ENCODE peak calls at places on chromosomes 7 and 10, in four cellular contexts. B is brain microvascular endothelial cell, E is bronchial epithelial cell, M is OCI-LY7. I is an unnamed sample.
A peak's percentile ranks its signal among the peaks of the same experiment; 100 is the strongest.

GRCh38 chr7:117158941-117159705 is 163.7 kb downstream of the WNT2 start:
- DNase-seq in B (no peak), M (no peak), E (no peak), I (no peak)

GRCh38 chr7:126856691-126857291 is 395.9 kb downstream of the GRM8 start:
- DNase-seq in M (peak; percentile 19), B (no peak), E (peak; percentile 35), I (no peak)

GRCh38 chr10:8159628-8160165 is 105.2 kb downstream of the GATA3 start:
- DNase-seq in E (peak; percentile 38), M (no peak), B (no peak), I (no peak)

GRCh38 chr7:55032069-55032699 is 13.4 kb downstream of the EGFR start:
- DNase-seq in E (no peak), M (no peak), B (no peak), I (no peak)

GRCh38 chr7:120842131-120842621 is 15.8 kb downstream of the TSPAN12 start:
- DNase-seq in E (peak; percentile 39), B (no peak), M (no peak), I (no peak)

GRCh38 chr7:20858913-20859312 is 72.2 kb upstream of the SP8 start:
- DNase-seq in E (no peak), M (no peak), B (no peak), I (no peak)

GRCh38 chr10:108631332-108631731 is 1292.0 kb downstream of the XPNPEP1 start:
- DNase-seq in E (no peak), M (peak; percentile 47), B (no peak), I (peak; percentile 43)

GRCh38 chr7:44959956-44960640 is 18.7 kb downstream of the MYO1G start:
- DNase-seq in E (no peak), B (no peak), M (no peak), I (no peak)

GRCh38 chr10:87868277-87868676 is 4.9 kb downstream of the PTEN start:
- DNase-seq in B (no peak), E (no peak), M (no peak), I (no peak)

GRCh38 chr7:50632561-50633413 is 67.6 kb upstream of the DDC start:
- DNase-seq in E (peak; percentile 45), M (peak; percentile 55), B (peak; percentile 61), I (peak; percentile 63)

GRCh38 chr7:138434458-138435093 is 25.5 kb upstream of the TRIM24 start:
- DNase-seq in M (no peak), E (no peak), B (no peak), I (no peak)

GRCh38 chr10:60254776-60255175 is 134.9 kb downstream of the ANK3 start:
- DNase-seq in E (no peak), B (no peak), M (no peak), I (no peak)

GRCh38 chr10:118241229-118242137 is 100.6 kb downstream of the FAM204A start:
- DNase-seq in E (peak; percentile 73), B (peak; percentile 76), M (peak; percentile 60), I (peak; percentile 21)

GRCh38 chr7:7992502-7992901 is 23.9 kb downstream of the GLCCI1 start:
- DNase-seq in M (peak; percentile 23), E (no peak), B (no peak), I (no peak)

GRCh38 chr7:19106308-19107141 is 10.9 kb downstream of the TWIST1 start:
- DNase-seq in M (no peak), E (no peak), B (no peak), I (no peak)

GRCh38 chr10:70872281-70872680 is 16.1 kb downstream of the PCBD1 start:
- DNase-seq in B (no peak), E (no peak), M (no peak), I (no peak)

GRCh38 chr7:22639400-22639799 is 87.6 kb upstream of the IL6 start:
- DNase-seq in M (no peak), E (no peak), B (no peak), I (no peak)

GRCh38 chr10:1734288-1734687 is 3.0 kb downstream of the ADARB2 start:
- DNase-seq in B (no peak), E (no peak), M (no peak), I (no peak)

GRCh38 chr7:4690953-4691856 is 9.1 kb downstream of the FOXK1 start:
- DNase-seq in B (no peak), M (no peak), E (peak; percentile 28), I (no peak)

GRCh38 chr10:33183658-33184057 is 150.8 kb downstream of the NRP1 start:
- DNase-seq in M (no peak), B (no peak), E (no peak), I (no peak)

GRCh38 chr10:47415520-47416304 is 31.6 kb upstream of the ZNF488 start:
- DNase-seq in B (no peak), M (no peak), E (no peak), I (no peak)

GRCh38 chr10:5547934-5548660 is 23.3 kb downstream of the CALML3 start:
- DNase-seq in M (no peak), E (peak; percentile 82), B (no peak), I (no peak)

GRCh38 chr7:155921804-155922506 is 109.7 kb upstream of the SHH start:
- DNase-seq in M (no peak), B (no peak), E (peak; percentile 87), I (no peak)

GRCh38 chr7:76302299-76303056 is at the start of gene HSPB1:
- DNase-seq in B (peak; percentile 86), E (peak; percentile 85), M (peak; percentile 86), I (peak; percentile 80)

DNA sequence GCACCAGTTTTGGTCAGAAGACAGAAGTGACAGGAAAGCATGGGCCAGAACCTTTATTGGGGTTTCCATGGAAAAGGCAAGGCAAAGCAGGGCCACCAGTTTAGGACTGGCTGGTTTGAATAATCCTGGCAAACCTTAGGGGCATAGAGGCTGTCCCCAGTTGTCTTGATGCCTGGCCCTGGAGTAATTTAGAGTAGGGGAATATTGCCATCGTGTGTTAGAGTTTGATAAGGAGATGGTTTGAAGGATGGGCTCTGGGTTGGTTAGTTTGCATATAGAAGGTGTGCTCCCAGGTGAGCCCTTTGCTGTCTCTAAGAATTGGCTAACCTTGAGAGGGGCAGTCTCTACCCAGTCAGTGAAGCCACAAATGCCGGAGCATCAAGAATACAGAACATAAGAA is 79.6 kb downstream of the ZNF777 start:
- DNase-seq in E (no peak), M (peak; percentile 3), B (no peak), I (no peak)
- TF ChIP-seq CTCF in E (no peak), M (no peak), B (no peak), I (no peak)

GRCh38 chr10:123795846-123796590 is 95.6 kb downstream of the CPXM2 start:
- DNase-seq in M (no peak), B (no peak), E (no peak), I (no peak)
- TF ChIP-seq CTCF in M (no peak), B (no peak), E (no peak), I (no peak)

GRCh38 chr7:151017370-151017952 is 6.8 kb downstream of the ATG9B start:
- DNase-seq in E (no peak), M (no peak), B (no peak), I (no peak)

GRCh38 chr7:151019130-151019447 is 5.2 kb downstream of the ATG9B start:
- DNase-seq in M (no peak), B (no peak), E (no peak), I (no peak)

GRCh38 chr7:151016942-151017341 is 7.4 kb downstream of the ATG9B start:
- DNase-seq in E (no peak), B (no peak), M (no peak), I (no peak)

GRCh38 chr7:151017953-151018420 is 6.3 kb downstream of the ATG9B start:
- DNase-seq in E (no peak), B (peak; percentile 35), M (peak; percentile 72), I (peak; percentile 88)

GRCh38 chr7:151018421-151019129 is 5.7 kb downstream of the ATG9B start:
- DNase-seq in E (peak; percentile 19), B (no peak), M (no peak), I (peak; percentile 67)
- TF ChIP-seq CTCF in E (no peak), B (no peak), M (peak; percentile 9), I (peak; percentile 48)

GRCh38 chr7:46932656-46933424 is 649.1 kb downstream of the TNS3 start:
- DNase-seq in M (no peak), E (peak; percentile 95), B (peak; percentile 91), I (no peak)
- TF ChIP-seq CTCF in M (no peak), E (peak; percentile 18), B (peak; percentile 37), I (no peak)

GRCh38 chr7:33091641-33092191 is 17.5 kb downstream of the RP9 start:
- DNase-seq in E (no peak), M (no peak), B (no peak), I (no peak)
- TF ChIP-seq CTCF in E (no peak), M (peak; percentile 27), B (no peak), I (no peak)